ENCODE peak calls at places on chromosomes 16 and 17, in eight cellular contexts. One of them, this sample, is unnamed.

GRCh38 chr16:56087636-56088035 is 103.7 kb upstream of the GNAO1 start:
- ATAC-seq in upper lobe of right lung: no peak
- ATAC-seq in heart left ventricle: peak
- ATAC-seq in IMR-90: no peak
- ATAC-seq in right cardiac atrium: peak
- ATAC-seq in HepG2: no peak
- ATAC-seq in aorta: no peak
- ATAC-seq in lung: no peak
- ATAC-seq in this sample: no peak

GRCh38 chr16:19083670-19084069 is 16.3 kb downstream of the COQ7 start:
- ATAC-seq in right cardiac atrium: no peak
- ATAC-seq in upper lobe of right lung: no peak
- ATAC-seq in aorta: no peak
- ATAC-seq in IMR-90: no peak
- ATAC-seq in heart left ventricle: no peak
- ATAC-seq in lung: no peak
- ATAC-seq in HepG2: no peak
- ATAC-seq in this sample: no peak

GRCh38 chr17:68566145-68566738 is 34.9 kb downstream of the FAM20A start:
- ATAC-seq in aorta: no peak
- ATAC-seq in lung: no peak
- ATAC-seq in HepG2: no peak
- ATAC-seq in IMR-90: no peak
- ATAC-seq in right cardiac atrium: no peak
- ATAC-seq in upper lobe of right lung: peak
- ATAC-seq in heart left ventricle: peak
- ATAC-seq in this sample: peak

GRCh38 chr17:46942441-46943217 is 19.7 kb downstream of the GOSR2 start:
- ATAC-seq in lung: peak
- ATAC-seq in right cardiac atrium: peak
- ATAC-seq in heart left ventricle: peak
- ATAC-seq in aorta: peak
- ATAC-seq in upper lobe of right lung: peak
- ATAC-seq in IMR-90: peak
- ATAC-seq in HepG2: peak
- ATAC-seq in this sample: peak

GRCh38 chr17:77856551-77857305 is 101.8 kb upstream of the TNRC6C start:
- ATAC-seq in lung: no peak
- ATAC-seq in aorta: no peak
- ATAC-seq in heart left ventricle: no peak
- ATAC-seq in upper lobe of right lung: no peak
- ATAC-seq in IMR-90: no peak
- ATAC-seq in right cardiac atrium: no peak
- ATAC-seq in HepG2: no peak
- ATAC-seq in this sample: no peak

GRCh38 chr16:82655315-82655714 is 28.5 kb downstream of the CDH13 start:
- ATAC-seq in upper lobe of right lung: no peak
- ATAC-seq in heart left ventricle: peak
- ATAC-seq in right cardiac atrium: no peak
- ATAC-seq in IMR-90: peak
- ATAC-seq in HepG2: no peak
- ATAC-seq in lung: no peak
- ATAC-seq in aorta: no peak
- ATAC-seq in this sample: no peak

GRCh38 chr16:27579086-27579980 is 29.4 kb downstream of the KATNIP start:
- ATAC-seq in upper lobe of right lung: no peak
- ATAC-seq in heart left ventricle: peak
- ATAC-seq in right cardiac atrium: no peak
- ATAC-seq in aorta: no peak
- ATAC-seq in IMR-90: peak
- ATAC-seq in lung: no peak
- ATAC-seq in HepG2: peak
- ATAC-seq in this sample: peak

GRCh38 chr17:77454560-77455095 is 313.9 kb downstream of the SEC14L1 start:
- ATAC-seq in HepG2: peak
- ATAC-seq in upper lobe of right lung: no peak
- ATAC-seq in heart left ventricle: no peak
- ATAC-seq in aorta: no peak
- ATAC-seq in right cardiac atrium: no peak
- ATAC-seq in IMR-90: no peak
- ATAC-seq in lung: no peak
- ATAC-seq in this sample: no peak

GRCh38 chr16:89335803-89336485 is 118.4 kb downstream of the ZNF778 start:
- ATAC-seq in aorta: no peak
- ATAC-seq in heart left ventricle: peak
- ATAC-seq in HepG2: no peak
- ATAC-seq in right cardiac atrium: peak
- ATAC-seq in upper lobe of right lung: no peak
- ATAC-seq in IMR-90: no peak
- ATAC-seq in lung: no peak
- ATAC-seq in this sample: no peak

GRCh38 chr16:50602531-50603205 is 54.5 kb downstream of the NKD1 start:
- ATAC-seq in lung: no peak
- ATAC-seq in upper lobe of right lung: no peak
- ATAC-seq in heart left ventricle: no peak
- ATAC-seq in IMR-90: no peak
- ATAC-seq in aorta: no peak
- ATAC-seq in right cardiac atrium: no peak
- ATAC-seq in HepG2: no peak
- ATAC-seq in this sample: no peak

GRCh38 chr17:10052414-10052813 is 146.0 kb downstream of the GAS7 start:
- ATAC-seq in upper lobe of right lung: no peak
- ATAC-seq in HepG2: no peak
- ATAC-seq in aorta: no peak
- ATAC-seq in heart left ventricle: no peak
- ATAC-seq in right cardiac atrium: no peak
- ATAC-seq in lung: no peak
- ATAC-seq in IMR-90: no peak
- ATAC-seq in this sample: no peak

GRCh38 chr17:38353084-38353604 is 1.5 kb downstream of the SOCS7 start:
- ATAC-seq in right cardiac atrium: no peak
- ATAC-seq in upper lobe of right lung: no peak
- ATAC-seq in lung: no peak
- ATAC-seq in heart left ventricle: no peak
- ATAC-seq in IMR-90: no peak
- ATAC-seq in HepG2: no peak
- ATAC-seq in aorta: no peak
- ATAC-seq in this sample: no peak

GRCh38 chr16:75011634-75012307 is 12.9 kb downstream of the ZNRF1 start:
- ATAC-seq in heart left ventricle: peak
- ATAC-seq in right cardiac atrium: peak
- ATAC-seq in aorta: peak
- ATAC-seq in upper lobe of right lung: peak
- ATAC-seq in lung: peak
- ATAC-seq in HepG2: no peak
- ATAC-seq in IMR-90: peak
- ATAC-seq in this sample: peak

GRCh38 chr17:60461584-60461983 is 39.3 kb downstream of the CHCT1 start:
- ATAC-seq in upper lobe of right lung: no peak
- ATAC-seq in aorta: no peak
- ATAC-seq in IMR-90: no peak
- ATAC-seq in right cardiac atrium: no peak
- ATAC-seq in heart left ventricle: no peak
- ATAC-seq in lung: no peak
- ATAC-seq in HepG2: no peak
- ATAC-seq in this sample: no peak

GRCh38 chr17:34562387-34562786 is 17.0 kb upstream of the TMEM132E start:
- ATAC-seq in right cardiac atrium: no peak
- ATAC-seq in HepG2: peak
- ATAC-seq in heart left ventricle: no peak
- ATAC-seq in aorta: no peak
- ATAC-seq in IMR-90: no peak
- ATAC-seq in lung: no peak
- ATAC-seq in upper lobe of right lung: peak
- ATAC-seq in this sample: no peak

GRCh38 chr16:53546988-53547391 is 44.0 kb upstream of the AKTIP start:
- ATAC-seq in right cardiac atrium: no peak
- ATAC-seq in lung: no peak
- ATAC-seq in IMR-90: peak
- ATAC-seq in aorta: no peak
- ATAC-seq in upper lobe of right lung: peak
- ATAC-seq in heart left ventricle: no peak
- ATAC-seq in HepG2: peak
- ATAC-seq in this sample: no peak

GRCh38 chr16:28845173-28846079 is 722 bp downstream of the TUFM start:
- ATAC-seq in lung: no peak
- ATAC-seq in heart left ventricle: no peak
- ATAC-seq in HepG2: peak
- ATAC-seq in right cardiac atrium: peak
- ATAC-seq in upper lobe of right lung: peak
- ATAC-seq in IMR-90: peak
- ATAC-seq in aorta: no peak
- ATAC-seq in this sample: no peak

GRCh38 chr16:8955828-8956227 is 7.9 kb downstream of the USP7 start:
- ATAC-seq in aorta: no peak
- ATAC-seq in lung: no peak
- ATAC-seq in heart left ventricle: peak
- ATAC-seq in upper lobe of right lung: peak
- ATAC-seq in HepG2: no peak
- ATAC-seq in right cardiac atrium: peak
- ATAC-seq in IMR-90: no peak
- ATAC-seq in this sample: no peak

GRCh38 chr17:1039511-1040215 is 42.7 kb downstream of the TIMM22 start:
- ATAC-seq in right cardiac atrium: peak
- ATAC-seq in IMR-90: no peak
- ATAC-seq in lung: peak
- ATAC-seq in heart left ventricle: peak
- ATAC-seq in HepG2: no peak
- ATAC-seq in upper lobe of right lung: peak
- ATAC-seq in aorta: peak
- ATAC-seq in this sample: peak

GRCh38 chr17:54029196-54029595 is 206.5 kb downstream of the KIF2B start:
- ATAC-seq in right cardiac atrium: no peak
- ATAC-seq in lung: no peak
- ATAC-seq in IMR-90: no peak
- ATAC-seq in upper lobe of right lung: no peak
- ATAC-seq in HepG2: no peak
- ATAC-seq in heart left ventricle: no peak
- ATAC-seq in aorta: no peak
- ATAC-seq in this sample: no peak

GRCh38 chr17:56866496-56866895 is 32.5 kb downstream of the DGKE start:
- ATAC-seq in aorta: no peak
- ATAC-seq in upper lobe of right lung: no peak
- ATAC-seq in right cardiac atrium: no peak
- ATAC-seq in HepG2: peak
- ATAC-seq in IMR-90: no peak
- ATAC-seq in lung: no peak
- ATAC-seq in heart left ventricle: no peak
- ATAC-seq in this sample: no peak

GRCh38 chr17:29369831-29370735 is 20.1 kb upstream of the TAOK1 start:
- ATAC-seq in lung: peak
- ATAC-seq in IMR-90: peak
- ATAC-seq in aorta: peak
- ATAC-seq in HepG2: peak
- ATAC-seq in right cardiac atrium: peak
- ATAC-seq in heart left ventricle: peak
- ATAC-seq in upper lobe of right lung: peak
- ATAC-seq in this sample: peak
- H3K27ac ChIP-seq in lung: no peak
- H3K27ac ChIP-seq in IMR-90: no peak
- H3K27ac ChIP-seq in aorta: no peak
- H3K27ac ChIP-seq in HepG2: no peak
- H3K27ac ChIP-seq in right cardiac atrium: peak
- H3K27ac ChIP-seq in heart left ventricle: peak
- H3K27ac ChIP-seq in upper lobe of right lung: no peak
- H3K27ac ChIP-seq in this sample: no peak

GRCh38 chr17:14818469-14818868 is 446.7 kb downstream of the PMP22 start:
- ATAC-seq in lung: no peak
- ATAC-seq in HepG2: no peak
- ATAC-seq in aorta: no peak
- ATAC-seq in upper lobe of right lung: no peak
- ATAC-seq in heart left ventricle: no peak
- ATAC-seq in IMR-90: no peak
- ATAC-seq in right cardiac atrium: no peak
- ATAC-seq in this sample: no peak

GRCh38 chr17:14813649-14814048 is 451.5 kb downstream of the PMP22 start:
- ATAC-seq in lung: no peak
- ATAC-seq in upper lobe of right lung: peak
- ATAC-seq in IMR-90: no peak
- ATAC-seq in aorta: no peak
- ATAC-seq in right cardiac atrium: no peak
- ATAC-seq in heart left ventricle: no peak
- ATAC-seq in HepG2: peak
- ATAC-seq in this sample: no peak

DNA sequence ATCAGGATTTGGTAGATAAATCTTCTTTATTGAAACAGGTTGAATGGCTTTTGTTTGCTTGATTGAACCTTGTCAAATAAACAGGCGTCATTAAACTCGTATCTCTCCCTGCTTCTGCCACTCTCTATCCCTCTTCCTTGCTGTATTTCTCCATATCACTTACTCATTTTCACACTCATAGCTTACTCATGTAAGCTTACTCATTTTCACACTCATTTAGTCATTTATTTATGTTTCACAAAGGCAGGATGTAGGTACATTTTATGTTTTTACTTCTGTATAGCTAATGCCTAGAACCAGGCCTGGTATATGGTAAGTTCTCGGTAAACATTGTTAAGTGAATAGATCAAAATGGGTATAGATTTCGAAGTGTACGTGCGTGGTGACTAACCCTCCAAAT is 450.0 kb downstream of the PMP22 start:
- ATAC-seq in heart left ventricle: no peak
- ATAC-seq in HepG2: no peak
- ATAC-seq in right cardiac atrium: no peak
- ATAC-seq in aorta: no peak
- ATAC-seq in IMR-90: no peak
- ATAC-seq in upper lobe of right lung: no peak
- ATAC-seq in lung: no peak
- ATAC-seq in this sample: no peak
- H3K27ac ChIP-seq in heart left ventricle: no peak
- H3K27ac ChIP-seq in HepG2: no peak
- H3K27ac ChIP-seq in right cardiac atrium: no peak
- H3K27ac ChIP-seq in aorta: no peak
- H3K27ac ChIP-seq in IMR-90: no peak
- H3K27ac ChIP-seq in upper lobe of right lung: no peak
- H3K27ac ChIP-seq in lung: no peak
- H3K27ac ChIP-seq in this sample: no peak

DNA sequence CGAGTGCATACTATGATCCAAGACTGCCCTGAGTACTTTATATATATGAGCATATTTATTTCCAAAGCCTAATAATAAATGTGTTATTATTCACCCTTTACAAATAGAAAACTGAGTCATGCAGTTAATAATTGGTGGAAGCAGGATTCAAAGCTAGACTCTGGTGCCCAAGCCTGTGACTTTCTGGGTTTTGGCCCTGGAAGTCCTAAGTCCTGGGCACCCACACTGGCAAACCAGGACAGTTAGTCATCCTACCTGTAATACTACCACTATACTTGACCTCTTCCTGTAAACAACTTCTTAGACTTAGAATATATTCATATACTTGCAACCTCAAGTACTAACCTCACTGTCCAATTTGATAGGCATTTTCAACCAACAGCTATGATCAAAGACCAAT is 257.3 kb upstream of the IRX5 start:
- ATAC-seq in HepG2: no peak
- ATAC-seq in lung: no peak
- ATAC-seq in IMR-90: no peak
- ATAC-seq in upper lobe of right lung: no peak
- ATAC-seq in aorta: no peak
- ATAC-seq in right cardiac atrium: no peak
- ATAC-seq in heart left ventricle: no peak
- ATAC-seq in this sample: no peak
- H3K27ac ChIP-seq in HepG2: no peak
- H3K27ac ChIP-seq in lung: no peak
- H3K27ac ChIP-seq in IMR-90: no peak
- H3K27ac ChIP-seq in upper lobe of right lung: no peak
- H3K27ac ChIP-seq in aorta: no peak
- H3K27ac ChIP-seq in right cardiac atrium: no peak
- H3K27ac ChIP-seq in heart left ventricle: no peak
- H3K27ac ChIP-seq in this sample: no peak

GRCh38 chr17:58377661-58378060 is 25.7 kb upstream of the SUPT4H1 start:
- ATAC-seq in aorta: no peak
- ATAC-seq in lung: no peak
- ATAC-seq in heart left ventricle: no peak
- ATAC-seq in upper lobe of right lung: no peak
- ATAC-seq in IMR-90: no peak
- ATAC-seq in HepG2: no peak
- ATAC-seq in right cardiac atrium: no peak
- ATAC-seq in this sample: no peak
- H3K27ac ChIP-seq in aorta: no peak
- H3K27ac ChIP-seq in lung: no peak
- H3K27ac ChIP-seq in heart left ventricle: no peak
- H3K27ac ChIP-seq in upper lobe of right lung: no peak
- H3K27ac ChIP-seq in IMR-90: no peak
- H3K27ac ChIP-seq in HepG2: peak
- H3K27ac ChIP-seq in right cardiac atrium: no peak
- H3K27ac ChIP-seq in this sample: no peak